ENCODE peak calls at places on chromosomes 5 and 9, in six cellular contexts. S is M059J; O is HFF-Myc; L is AML-193; K is heart left ventricle; C is activated T-helper 2 cell treated with anti-CD3 and anti-CD28 coated beads, Interferon-gamma antibody, Interleukin-2, Interleukin-4, amounts not matched to agents 10 μg/mL and 5 μg/mL and 100 μg/mL, durations not matched to agents 14 hours and 24 hours and 36 hours. A is an unnamed sample.

GRCh38 chr5:133469846-133470245 is 142.5 kb downstream of the FSTL4 start:
- DNase-seq in S (no peak), O (no peak), L (no peak), K (no peak), C (no peak), A (no peak)

GRCh38 chr5:154193176-154193575 is 2.6 kb downstream of the GALNT10 start:
- DNase-seq in S (no peak), O (no peak), L (no peak), K (no peak), C (no peak), A (no peak)

GRCh38 chr9:16316406-16316805 is 554.1 kb downstream of the BNC2 start:
- DNase-seq in S (no peak), O (no peak), L (no peak), K (no peak), C (no peak), A (no peak)

GRCh38 chr5:72831685-72832084 is 15.2 kb downstream of the TNPO1 start:
- DNase-seq in S (no peak), O (no peak), L (no peak), K (no peak), C (no peak), A (no peak)

GRCh38 chr9:119432428-119432827 is 63.2 kb upstream of the BRINP1 start:
- DNase-seq in S (no peak), O (no peak), L (no peak), K (no peak), C (no peak), A (no peak)

GRCh38 chr9:129316281-129317030 is 138.4 kb upstream of the IER5L start:
- DNase-seq in S (no peak), O (no peak), L (no peak), K (no peak), C (no peak), A (no peak)

GRCh38 chr9:91001146-91001611 is 199.6 kb downstream of the SYK start:
- DNase-seq in S (peak; percentile 97), O (no peak), L (no peak), K (no peak), C (no peak), A (peak; percentile 82)

GRCh38 chr9:106893088-106893487 is 30.1 kb downstream of the ZNF462 start:
- DNase-seq in S (peak; percentile 93), O (peak; percentile 81), L (no peak), K (no peak), C (no peak), A (no peak)

GRCh38 chr5:118007262-118007661 is 981.1 kb downstream of the DTWD2 start:
- DNase-seq in S (no peak), O (no peak), L (no peak), K (no peak), C (no peak), A (no peak)

GRCh38 chr5:122390107-122390506 is 78.1 kb downstream of the SNCAIP start:
- DNase-seq in S (no peak), O (no peak), L (no peak), K (no peak), C (no peak), A (no peak)

GRCh38 chr9:17807670-17808282 is 228.9 kb downstream of the SH3GL2 start:
- DNase-seq in S (no peak), O (no peak), L (no peak), K (no peak), C (no peak), A (no peak)

GRCh38 chr5:171720086-171720485 is 65.5 kb upstream of the SMIM23 start:
- DNase-seq in S (no peak), O (no peak), L (no peak), K (no peak), C (no peak), A (no peak)

GRCh38 chr5:146912874-146913273 is 34.3 kb upstream of the PPP2R2B start:
- DNase-seq in S (no peak), O (no peak), L (no peak), K (no peak), C (no peak), A (no peak)

GRCh38 chr5:17056056-17056690 is 120.1 kb upstream of the MYO10 start:
- DNase-seq in S (peak; percentile 88), O (no peak), L (no peak), K (no peak), C (no peak), A (no peak)